ENCODE peak calls at places on chromosome 6, in four cellular contexts. L is cardiac muscle cell, V is mammary epithelial cell, N is MM.1S. R is an unnamed sample.

GRCh38 chr6:144131248-144131709 is 19.0 kb upstream of the STX11 start:
- DNase-seq in L (no peak), V (peak), N (no peak), R (no peak)

GRCh38 chr6:158910484-158911075 is 89.4 kb downstream of the RSPH3 start:
- DNase-seq in L (no peak), V (peak), N (no peak), R (no peak)

GRCh38 chr6:71459162-71459561 is 170.6 kb downstream of the OGFRL1 start:
- DNase-seq in L (no peak), V (no peak), N (no peak), R (no peak)

GRCh38 chr6:123668063-123668462 is 31.3 kb upstream of the TRDN start:
- DNase-seq in L (no peak), V (no peak), N (no peak), R (no peak)

GRCh38 chr6:157563611-157564284 is 182.8 kb downstream of the ZDHHC14 start:
- DNase-seq in L (no peak), V (no peak), N (peak), R (no peak)

GRCh38 chr6:169225131-169225576 is 28.5 kb downstream of the THBS2 start:
- DNase-seq in L (no peak), V (no peak), N (no peak), R (peak)

GRCh38 chr6:93679836-93680235 is 260.5 kb upstream of the EPHA7 start:
- DNase-seq in L (no peak), V (no peak), N (no peak), R (no peak)

GRCh38 chr6:107132330-107132954 is 17.1 kb upstream of the BEND3 start:
- DNase-seq in L (peak), V (no peak), N (peak), R (peak)

GRCh38 chr6:106184629-106185028 is 98.5 kb downstream of the PRDM1 start:
- DNase-seq in L (no peak), V (no peak), N (no peak), R (no peak)

GRCh38 chr6:28988536-28989415 is 16.3 kb downstream of the ZNF311 start:
- DNase-seq in L (peak), V (peak), N (no peak), R (no peak)

GRCh38 chr6:36657942-36658544 is 20.5 kb upstream of the CDKN1A start:
- DNase-seq in L (no peak), V (peak), N (no peak), R (no peak)

GRCh38 chr6:169244684-169245383 is 8.8 kb downstream of the THBS2 start:
- DNase-seq in L (no peak), V (no peak), N (no peak), R (no peak)

GRCh38 chr6:138666636-138667035 is 106.9 kb upstream of the CCDC28A start:
- DNase-seq in L (no peak), V (no peak), N (no peak), R (no peak)

GRCh38 chr6:133701633-133702331 is 187.1 kb upstream of the TCF21 start:
- DNase-seq in L (peak), V (no peak), N (no peak), R (no peak)

GRCh38 chr6:76264466-76264865 is 192.0 kb upstream of the IMPG1 start:
- DNase-seq in L (no peak), V (peak), N (no peak), R (peak)

GRCh38 chr6:87789198-87789899 is 87.3 kb upstream of the AKIRIN2 start:
- DNase-seq in L (no peak), V (peak), N (no peak), R (no peak)

GRCh38 chr6:166952122-166952521 is 4.2 kb downstream of the RNASET2 start:
- DNase-seq in L (no peak), V (no peak), N (no peak), R (no peak)

GRCh38 chr6:166950443-166950821 is 5.9 kb downstream of the RNASET2 start:
- DNase-seq in L (no peak), V (no peak), N (peak), R (no peak)

GRCh38 chr6:166949533-166950442 is 6.6 kb downstream of the RNASET2 start:
- DNase-seq in L (no peak), V (no peak), N (no peak), R (no peak)

GRCh38 chr6:166952567-166953464 is 3.5 kb downstream of the RNASET2 start:
- DNase-seq in L (no peak), V (no peak), N (no peak), R (no peak)

DNA sequence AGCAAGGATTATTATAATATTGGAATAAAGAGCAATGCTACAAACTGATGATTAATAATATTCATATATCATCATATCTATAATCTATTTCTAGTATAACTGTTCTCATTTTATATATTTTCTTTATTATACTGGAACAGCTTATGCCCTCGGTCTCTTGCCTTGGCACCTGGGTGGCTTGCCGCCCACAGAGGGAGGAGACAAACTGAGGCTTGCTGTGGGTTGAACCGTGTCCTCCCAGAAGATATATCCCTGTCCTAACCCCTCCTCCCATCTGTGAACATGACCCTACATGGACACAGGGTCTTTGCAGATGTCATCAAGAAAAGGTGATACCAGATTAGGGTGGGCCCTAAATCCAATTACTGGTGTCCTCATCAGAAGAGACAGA is 4.7 kb downstream of the RNASET2 start:
- DNase-seq in L (no peak), V (no peak), N (no peak), R (no peak)
- TF ChIP-seq CTCF in L (peak), V (no peak), N (no peak), R (no peak)

DNA sequence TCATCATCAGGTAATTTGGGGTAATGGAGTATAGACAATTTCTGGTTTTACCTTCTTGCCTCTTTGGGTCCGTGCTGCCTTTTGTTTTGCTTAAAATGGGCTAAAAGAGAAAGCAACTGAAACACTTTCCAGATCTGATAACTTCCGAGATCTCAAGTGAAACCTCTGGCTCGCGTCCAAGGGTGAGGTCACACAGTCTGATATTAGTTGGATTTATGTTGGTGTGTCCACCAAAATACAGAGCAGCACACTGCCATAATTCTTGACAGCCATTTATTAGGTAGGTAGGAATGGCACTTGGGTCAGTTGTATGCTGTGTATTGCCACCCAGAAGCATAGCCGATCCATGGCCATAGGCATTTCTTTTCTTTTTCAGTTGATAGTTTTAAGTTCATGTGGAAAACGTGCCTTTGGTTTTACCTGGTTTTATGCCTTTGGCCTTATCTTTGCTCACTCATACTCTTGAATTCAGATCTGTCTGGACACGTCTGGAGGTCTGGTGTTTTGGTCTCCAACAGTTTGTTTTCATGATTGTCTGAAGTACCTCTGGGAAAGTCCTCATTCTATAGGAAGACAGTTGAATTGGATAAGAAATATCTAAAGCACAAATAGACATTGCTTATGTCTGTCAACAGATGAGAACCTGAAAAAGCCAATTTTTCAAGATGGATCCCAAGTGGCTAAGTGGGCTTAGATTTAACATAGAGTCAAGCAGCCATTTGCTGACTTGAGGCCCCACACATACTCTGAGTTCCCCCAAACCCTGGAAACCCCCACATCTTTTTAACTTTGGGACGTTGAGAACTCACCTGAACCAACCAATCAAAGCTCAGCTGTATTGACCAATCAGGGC is 320.8 kb downstream of the SOX4 start:
- DNase-seq in L (no peak), V (peak), N (no peak), R (no peak)
- H3K4me3 ChIP-seq in L (no peak), V (no peak), N (no peak), R (no peak)

DNA sequence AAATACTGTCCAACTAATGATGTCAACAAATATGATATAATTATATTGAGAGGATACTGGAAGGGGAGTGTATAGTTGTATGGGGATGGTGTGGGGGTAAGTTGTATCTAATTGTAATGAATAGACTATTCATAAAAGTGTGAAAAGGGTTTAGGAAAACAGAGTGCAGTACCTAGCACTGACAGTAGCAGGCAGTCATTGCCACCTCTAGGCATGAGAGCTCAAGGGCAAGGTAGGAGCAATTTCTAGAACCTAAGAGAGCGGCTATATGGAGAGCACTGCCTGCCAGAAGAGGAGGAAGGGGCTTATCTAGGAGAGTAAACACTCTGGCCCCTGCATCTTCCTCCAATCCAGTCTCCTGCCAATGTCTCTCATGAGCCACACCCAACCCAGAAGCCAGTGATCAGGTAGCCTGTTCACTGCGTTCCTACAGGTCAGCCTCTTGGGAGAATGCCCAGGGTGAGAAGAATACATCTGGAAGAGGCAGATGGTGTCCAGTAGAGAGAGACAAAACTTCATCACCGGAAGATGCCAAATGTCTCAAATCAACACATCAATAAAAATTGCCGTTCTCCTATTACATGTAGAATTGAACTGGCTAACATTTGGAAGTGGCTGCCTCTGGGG is 200.0 kb downstream of the LY86 start:
- DNase-seq in L (no peak), V (no peak), N (peak), R (no peak)
- TF ChIP-seq CTCF in L (peak), V (peak), N (peak), R (no peak)

DNA sequence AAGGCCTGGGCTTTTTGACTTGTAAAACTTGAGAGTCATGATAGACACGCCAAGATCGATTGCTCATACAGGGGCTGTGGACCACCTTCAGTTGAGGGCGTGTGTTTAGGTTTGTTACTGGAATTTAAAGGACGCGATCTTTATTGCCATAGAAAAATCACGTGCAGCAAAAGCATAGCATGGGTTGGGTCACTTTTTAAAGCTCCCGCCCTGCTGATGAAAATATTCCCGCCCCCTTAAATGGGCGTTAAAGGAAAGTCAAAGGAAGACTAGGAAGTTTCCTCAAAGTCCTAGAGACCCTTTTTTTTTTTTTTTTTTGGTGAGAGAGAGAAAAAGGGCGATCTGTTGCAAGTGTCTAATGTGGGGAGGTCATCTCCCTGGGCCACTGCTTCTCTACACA is 23.1 kb downstream of the TFAP2A start:
- DNase-seq in L (no peak), V (no peak), N (no peak), R (no peak)
- H3K4me3 ChIP-seq in L (no peak), V (no peak), N (no peak), R (no peak)

DNA sequence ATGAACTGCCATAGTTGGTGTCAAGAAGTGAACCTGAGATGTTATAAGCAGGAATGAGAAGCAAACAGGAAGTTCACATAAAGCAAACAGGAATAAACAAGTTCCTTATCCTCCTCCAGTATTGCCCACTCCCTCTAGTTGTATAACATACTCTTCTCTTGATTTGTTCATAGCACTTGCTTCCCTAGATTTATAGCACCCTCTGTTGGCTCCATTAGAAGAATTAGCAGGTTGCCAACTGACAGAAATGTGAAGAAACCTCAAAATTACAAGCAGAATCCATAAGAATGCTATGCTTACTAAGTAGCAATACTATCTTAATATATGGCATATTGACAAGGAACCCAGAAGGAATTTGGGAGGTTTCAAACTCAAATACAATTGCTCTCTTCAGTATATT is 195.4 kb downstream of the TBX18 start:
- DNase-seq in L (no peak), V (peak), N (no peak), R (no peak)
- TF ChIP-seq CTCF in L (peak), V (peak), N (peak), R (no peak)

GRCh38 chr6:15893556-15894253 is 230.9 kb upstream of the DTNBP1 start:
- DNase-seq in L (no peak), V (peak), N (peak), R (no peak)
- H3K4me3 ChIP-seq in L (no peak), V (no peak), N (no peak), R (no peak)

R was measured in dorsolateral prefrontal cortex.